ENCODE peak calls at places on chromosome 17, in ten cellular contexts. Y is stimulated activated CD4-positive, alpha-beta T cell treated with anti-CD3 and anti-CD28 coated beads, Interleukin-4, amount 100 ng/mL, for 24 hours; O is activated naive CD4-positive, alpha-beta T cell treated with anti-CD3 and anti-CD28 coated beads, Interleukin-2, amount 50 U/mL, for 72 hours; T is activated CD4-positive, alpha-beta T cell treated with anti-CD3 and anti-CD28 coated beads, Interleukin-2, amount 10 ng/mL, durations not matched to agents 7 days and 5 days; Q is stimulated activated CD8-positive, alpha-beta memory T cell treated with anti-CD3 and anti-CD28 coated beads, Interleukin-4, amount 100 ng/mL, for 4 hours; X is colonic mucosa; P is IMR-90; E is adrenal gland; G is astrocyte of the cerebellum; M is activated T-helper 1 cell treated with anti-CD3 and anti-CD28 coated beads, Interleukin-12 subunit alpha, Interleukin-12 subunit beta, Interleukin-2, Interleukin-4 antibody, amounts not matched to agents 30 ng/mL and 10 ng/mL and 1 ng/mL, durations not matched to agents 14 hours and 24 hours and 36 hours. S is an unnamed sample.

GRCh38 chr17:13346996-13347762 is 254.6 kb downstream of the HS3ST3A1 start:
- DNase-seq in T (no peak), X (no peak), Y (peak; percentile 9), P (peak; percentile 98), E (peak; percentile 51), M (no peak), G (peak; percentile 88), Q (no peak), O (no peak), S (no peak)

GRCh38 chr17:41864498-41864836 is 756 bp downstream of the KLHL11 start:
- DNase-seq in Y (no peak), Q (peak; percentile 9), P (no peak), T (no peak), X (no peak), O (no peak), M (no peak), E (no peak), G (no peak), S (no peak)

GRCh38 chr17:28747046-28747691 is 3.4 kb downstream of the TRAF4 start:
- DNase-seq in T (no peak), G (no peak), O (no peak), Q (no peak), P (no peak), E (peak; percentile 53), X (peak; percentile 84), M (no peak), Y (no peak), S (peak; percentile 80)

GRCh38 chr17:19719365-19720209 is 3.2 kb upstream of the SLC47A2 start:
- DNase-seq in T (no peak), O (no peak), Q (no peak), X (peak; percentile 43), P (no peak), Y (no peak), G (no peak), M (no peak), E (peak; percentile 58), S (no peak)

GRCh38 chr17:70938311-70938710 is 769.0 kb downstream of the KCNJ2 start:
- DNase-seq in Q (no peak), X (no peak), E (no peak), M (no peak), P (no peak), O (no peak), G (no peak), T (no peak), Y (no peak), S (no peak)

GRCh38 chr17:31489295-31490018 is 98.0 kb downstream of the RAB11FIP4 start:
- DNase-seq in Y (no peak), E (no peak), G (no peak), X (peak; percentile 94), T (peak; percentile 16), O (no peak), M (no peak), P (no peak), Q (no peak), S (no peak)

GRCh38 chr17:7321466-7321865 is 6.3 kb upstream of the GPS2 start:
- DNase-seq in T (no peak), Q (no peak), X (no peak), E (no peak), G (no peak), Y (no peak), M (no peak), P (no peak), O (no peak), S (no peak)

GRCh38 chr17:36944488-36945040 is 4.2 kb upstream of the AATF start:
- DNase-seq in T (no peak), G (no peak), O (no peak), E (no peak), Q (no peak), X (no peak), P (no peak), Y (no peak), M (no peak), S (no peak)

GRCh38 chr17:64145751-64146417 is 15.9 kb upstream of the ERN1 start:
- DNase-seq in Y (peak; percentile 97), G (peak; percentile 100), T (peak; percentile 98), P (peak; percentile 100), E (peak; percentile 98), O (peak; percentile 94), M (peak; percentile 93), Q (peak; percentile 91), X (peak; percentile 96), S (peak; percentile 100)

GRCh38 chr17:36859701-36860100 is 77.6 kb upstream of the LHX1 start:
- DNase-seq in O (no peak), E (no peak), G (no peak), T (no peak), Y (no peak), X (no peak), P (no peak), M (no peak), Q (no peak), S (no peak)

GRCh38 chr17:72255481-72255880 is 134.7 kb downstream of the SOX9 start:
- DNase-seq in Y (no peak), E (no peak), G (no peak), Q (no peak), X (peak; percentile 30), O (no peak), P (no peak), T (no peak), M (no peak), S (no peak)

GRCh38 chr17:58492238-58493121 is 4.3 kb upstream of the HSF5 start:
- DNase-seq in Q (no peak), M (no peak), E (no peak), G (no peak), O (no peak), T (no peak), X (no peak), Y (peak; percentile 34), P (no peak), S (no peak)

GRCh38 chr17:71349908-71350600 is 770.8 kb upstream of the SOX9 start:
- DNase-seq in X (no peak), Q (no peak), M (no peak), P (peak; percentile 33), O (no peak), Y (no peak), G (no peak), T (no peak), E (no peak), S (no peak)

GRCh38 chr17:31393749-31394146 is 2.3 kb downstream of the RAB11FIP4 start:
- DNase-seq in Q (no peak), P (no peak), T (no peak), O (no peak), E (no peak), X (no peak), G (no peak), Y (no peak), M (no peak), S (no peak)

GRCh38 chr17:66829883-66830282 is 5.0 kb upstream of the CACNG5 start:
- DNase-seq in E (no peak), T (no peak), G (no peak), O (no peak), P (no peak), M (no peak), Q (no peak), Y (no peak), X (no peak), S (no peak)

GRCh38 chr17:57086069-57086930 is 1.3 kb downstream of the AKAP1 start:
- DNase-seq in G (no peak), Y (peak; percentile 24), M (peak; percentile 22), Q (no peak), X (peak; percentile 87), O (peak; percentile 59), T (peak; percentile 20), P (peak; percentile 8), E (peak; percentile 61), S (no peak)

GRCh38 chr17:20315821-20316220 is 151.5 kb downstream of the LGALS9B start:
- DNase-seq in Q (no peak), Y (no peak), M (no peak), T (no peak), G (no peak), E (no peak), O (no peak), X (no peak), P (peak; percentile 4), S (no peak)

GRCh38 chr17:4891405-4892062 is 7.8 kb upstream of the C17orf107 start:
- DNase-seq in M (no peak), P (no peak), Y (no peak), G (no peak), O (no peak), X (no peak), E (no peak), Q (no peak), T (no peak), S (no peak)

GRCh38 chr17:69874220-69874670 is 200.8 kb upstream of the KCNJ16 start:
- DNase-seq in Q (no peak), E (no peak), X (no peak), P (peak; percentile 87), O (no peak), Y (no peak), M (no peak), T (no peak), G (peak; percentile 70), S (no peak)

GRCh38 chr17:57138956-57139576 is 54.0 kb downstream of the AKAP1 start:
- DNase-seq in O (no peak), X (no peak), M (no peak), G (no peak), P (peak; percentile 22), E (no peak), Y (no peak), T (no peak), Q (no peak), S (no peak)

GRCh38 chr17:19354123-19354522 is 8.4 kb downstream of the B9D1 start:
- DNase-seq in Y (no peak), Q (no peak), E (no peak), T (no peak), M (no peak), G (peak; percentile 79), X (no peak), P (peak; percentile 94), O (no peak), S (no peak)

GRCh38 chr17:48732688-48733629 is 4.4 kb upstream of the HOXB13 start:
- DNase-seq in Q (no peak), X (peak; percentile 70), O (no peak), E (no peak), M (no peak), P (no peak), T (no peak), Y (no peak), G (no peak), S (no peak)

GRCh38 chr17:13521784-13522183 is 79.9 kb downstream of the HS3ST3A1 start:
- DNase-seq in E (no peak), X (no peak), P (no peak), Q (no peak), O (no peak), G (no peak), Y (no peak), M (no peak), T (no peak), S (no peak)

GRCh38 chr17:31469959-31470358 is 78.5 kb downstream of the RAB11FIP4 start:
- DNase-seq in Y (no peak), O (no peak), P (no peak), T (no peak), Q (no peak), M (no peak), G (no peak), X (no peak), E (no peak), S (no peak)

GRCh38 chr17:2396568-2397246 is 4.2 kb downstream of the MNT start:
- DNase-seq in Q (no peak), E (peak; percentile 99), Y (peak; percentile 47), G (peak; percentile 66), O (peak; percentile 80), X (peak; percentile 95), T (peak; percentile 53), P (peak; percentile 98), M (peak; percentile 65), S (peak; percentile 80)

GRCh38 chr17:63984651-63985386 is 12.1 kb upstream of the SCN4A start:
- DNase-seq in Q (no peak), X (peak; percentile 80), G (peak; percentile 74), Y (peak; percentile 51), T (peak; percentile 79), M (peak; percentile 55), E (peak; percentile 86), O (no peak), P (peak; percentile 91), S (no peak)

GRCh38 chr17:80948091-80948960 is 43.3 kb upstream of the CHMP6 start:
- DNase-seq in M (no peak), Q (no peak), P (no peak), T (no peak), X (no peak), G (no peak), O (no peak), E (peak; percentile 17), Y (no peak), S (no peak)

GRCh38 chr17:59378621-59379194 is 47.3 kb downstream of the YPEL2 start:
- DNase-seq in E (no peak), Y (no peak), T (no peak), O (no peak), X (peak; percentile 71), G (no peak), P (peak; percentile 82), Q (no peak), M (no peak), S (peak; percentile 28)

S was measured in pons.